ENCODE peak calls at places on chromosomes 13 and 19, in five cellular contexts. L, I, E, A and W are unnamed samples.

GRCh38 chr13:27393101-27393500 is 31.3 kb upstream of the GTF3A start:
- DNase-seq in I (no peak), E (no peak), L (no peak), A (no peak), W (no peak)

GRCh38 chr13:22749626-22750025 is 431.2 kb upstream of the SGCG start:
- DNase-seq in L (no peak), I (no peak), A (no peak), E (no peak), W (no peak)

GRCh38 chr19:10611907-10612306 is 13.4 kb upstream of the SLC44A2 start:
- DNase-seq in E (no peak), L (no peak), I (no peak), A (no peak), W (no peak)

GRCh38 chr13:36919206-36919832 is 719 bp downstream of the SMAD9 start:
- DNase-seq in A (peak; percentile 58), E (no peak), I (no peak), L (peak; percentile 86), W (no peak)

GRCh38 chr19:33639034-33639681 is 17.4 kb downstream of the CHST8 start:
- DNase-seq in L (no peak), A (peak; percentile 76), I (no peak), E (no peak), W (no peak)

GRCh38 chr19:4014541-4015491 is 7.3 kb downstream of the PIAS4 start:
- DNase-seq in I (no peak), E (no peak), A (no peak), L (peak; percentile 66), W (no peak)

GRCh38 chr13:114145256-114145655 is 12.8 kb upstream of the RASA3 start:
- DNase-seq in E (no peak), I (no peak), A (peak; percentile 24), L (no peak), W (no peak)

GRCh38 chr19:11286312-11286974 is 9.5 kb upstream of the TSPAN16 start:
- DNase-seq in A (no peak), I (no peak), E (no peak), L (peak; percentile 63), W (no peak)

GRCh38 chr13:96223231-96223630 is 133.3 kb downstream of the HS6ST3 start:
- DNase-seq in I (no peak), L (peak; percentile 60), A (no peak), E (no peak), W (no peak)

GRCh38 chr13:113118328-113119021 is 4.1 kb upstream of the F10 start:
- DNase-seq in A (no peak), I (no peak), E (no peak), L (no peak), W (no peak)

GRCh38 chr13:75214846-75215245 is 267.1 kb downstream of the TBC1D4 start:
- DNase-seq in E (no peak), A (no peak), I (no peak), L (no peak), W (no peak)

GRCh38 chr13:76687467-76687866 is 198.7 kb downstream of the KCTD12 start:
- DNase-seq in I (no peak), A (no peak), L (no peak), E (no peak), W (no peak)

GRCh38 chr19:31676271-31677004 is 327.2 kb upstream of the TSHZ3 start:
- DNase-seq in L (no peak), E (no peak), A (peak; percentile 5), I (no peak), W (peak; percentile 74)

GRCh38 chr13:113092776-113093579 is 12.6 kb upstream of the F7 start:
- DNase-seq in A (no peak), I (no peak), E (no peak), L (no peak), W (no peak)

GRCh38 chr13:80399340-80400163 is 58.6 kb upstream of the SPRY2 start:
- DNase-seq in I (peak; percentile 26), A (no peak), E (no peak), L (no peak), W (no peak)

GRCh38 chr13:41222259-41222852 is 28.0 kb upstream of the KBTBD7 start:
- DNase-seq in E (peak; percentile 39), L (no peak), I (peak; percentile 56), A (peak; percentile 5), W (no peak)

GRCh38 chr13:20525144-20525600 is 485 bp downstream of the CRYL1 start:
- DNase-seq in E (peak; percentile 2), I (peak; percentile 19), A (peak; percentile 67), L (peak; percentile 73), W (no peak)

GRCh38 chr13:110166598-110166997 is 140.4 kb downstream of the COL4A1 start:
- DNase-seq in E (no peak), I (no peak), L (no peak), A (no peak), W (no peak)

GRCh38 chr13:109344552-109345157 is 441.7 kb downstream of the IRS2 start:
- DNase-seq in A (no peak), L (no peak), I (peak; percentile 7), E (no peak), W (no peak)

GRCh38 chr19:38793186-38793585 is 4.2 kb downstream of the LGALS7B start:
- DNase-seq in E (no peak), A (no peak), I (no peak), L (no peak), W (no peak)

GRCh38 chr19:36931684-36932083 is 15.6 kb downstream of the ZNF568 start:
- DNase-seq in A (no peak), I (no peak), L (no peak), E (no peak), W (no peak)

GRCh38 chr19:8489591-8490394 is 12.6 kb downstream of the PRAM1 start:
- DNase-seq in A (no peak), L (peak; percentile 55), I (no peak), E (no peak), W (no peak)

GRCh38 chr13:32938907-32939306 is 77.3 kb upstream of the KL start:
- DNase-seq in I (no peak), A (peak; percentile 2), E (no peak), L (no peak), W (no peak)

GRCh38 chr13:84315527-84315926 is 433.3 kb upstream of the SLITRK1 start:
- DNase-seq in I (no peak), L (no peak), A (no peak), E (no peak), W (no peak)

GRCh38 chr19:1469936-1470863 is 8.8 kb downstream of the C19orf25 start:
- DNase-seq in A (peak; percentile 56), I (peak; percentile 74), E (peak; percentile 59), L (peak; percentile 83), W (no peak)

GRCh38 chr19:55258476-55258827 is 365 bp downstream of the PPP6R1 start:
- DNase-seq in I (no peak), A (no peak), E (peak; percentile 34), L (no peak), W (no peak)

GRCh38 chr19:18847516-18848463 is 16.0 kb downstream of the UPF1 start:
- DNase-seq in L (peak; percentile 55), I (no peak), E (no peak), A (no peak), W (no peak)

GRCh38 chr13:50344717-50345116 is 329.5 kb downstream of the KCNRG start:
- DNase-seq in I (no peak), A (peak; percentile 47), L (no peak), E (no peak), W (peak; percentile 12)

GRCh38 chr13:109630281-109630680 is 156.1 kb downstream of the IRS2 start:
- DNase-seq in A (no peak), E (no peak), I (no peak), L (no peak), W (no peak)

GRCh38 chr19:35714601-35715354 is 3.0 kb upstream of the KMT2B start:
- DNase-seq in E (no peak), L (no peak), I (no peak), A (no peak), W (no peak)

GRCh38 chr13:96090240-96091101 is 564 bp downstream of the HS6ST3 start:
- DNase-seq in I (no peak), E (no peak), A (no peak), L (peak; percentile 49), W (no peak)

GRCh38 chr13:73039201-73040108 is 19.4 kb upstream of the KLF5 start:
- DNase-seq in L (no peak), A (no peak), I (no peak), E (no peak), W (no peak)

GRCh38 chr19:49017666-49018351 is 918 bp upstream of the LHB start:
- DNase-seq in E (peak; percentile 49), L (peak; percentile 80), I (peak; percentile 63), A (peak; percentile 74), W (no peak)